ENCODE peak calls at places on chromosomes 11 and 22, in ten cellular contexts. One of them, this sample, is unnamed.

GRCh38 chr11:18115360-18116127 is 9.7 kb upstream of the SAAL1 start:
- DNase-seq in HepG2: peak; percentile 75
- DNase-seq in suprapubic skin: no peak
- DNase-seq in spleen: no peak
- DNase-seq in HL-60: peak; percentile 51
- DNase-seq in Panc1: peak; percentile 61
- DNase-seq in transverse colon: peak; percentile 58
- DNase-seq in GM23338: peak; percentile 89
- DNase-seq in vagina: no peak
- DNase-seq in stomach: peak; percentile 70
- DNase-seq in this sample: peak; percentile 66

GRCh38 chr11:83009999-83010398 is 61.7 kb downstream of the RAB30 start:
- DNase-seq in HepG2: no peak
- DNase-seq in suprapubic skin: no peak
- DNase-seq in spleen: no peak
- DNase-seq in HL-60: no peak
- DNase-seq in Panc1: no peak
- DNase-seq in transverse colon: no peak
- DNase-seq in GM23338: no peak
- DNase-seq in vagina: no peak
- DNase-seq in stomach: no peak
- DNase-seq in this sample: no peak

GRCh38 chr22:25368271-25368670 is 148.8 kb downstream of the CRYBB2 start:
- DNase-seq in HepG2: no peak
- DNase-seq in suprapubic skin: no peak
- DNase-seq in spleen: no peak
- DNase-seq in HL-60: no peak
- DNase-seq in Panc1: no peak
- DNase-seq in transverse colon: peak; percentile 76
- DNase-seq in GM23338: no peak
- DNase-seq in vagina: no peak
- DNase-seq in stomach: peak; percentile 45
- DNase-seq in this sample: no peak

GRCh38 chr22:23613193-23613973 is 18.7 kb downstream of the DRICH1 start:
- DNase-seq in HepG2: peak; percentile 23
- DNase-seq in suprapubic skin: no peak
- DNase-seq in spleen: no peak
- DNase-seq in HL-60: no peak
- DNase-seq in Panc1: no peak
- DNase-seq in transverse colon: no peak
- DNase-seq in GM23338: no peak
- DNase-seq in vagina: no peak
- DNase-seq in stomach: no peak
- DNase-seq in this sample: no peak

GRCh38 chr11:20634781-20635180 is 34.6 kb upstream of the NELL1 start:
- DNase-seq in HepG2: no peak
- DNase-seq in suprapubic skin: no peak
- DNase-seq in spleen: no peak
- DNase-seq in HL-60: no peak
- DNase-seq in Panc1: no peak
- DNase-seq in transverse colon: no peak
- DNase-seq in GM23338: no peak
- DNase-seq in vagina: no peak
- DNase-seq in stomach: no peak
- DNase-seq in this sample: no peak

GRCh38 chr11:369336-370018 is at the start of gene B4GALNT4:
- DNase-seq in HepG2: no peak
- DNase-seq in suprapubic skin: no peak
- DNase-seq in spleen: no peak
- DNase-seq in HL-60: no peak
- DNase-seq in Panc1: no peak
- DNase-seq in transverse colon: no peak
- DNase-seq in GM23338: peak; percentile 67
- DNase-seq in vagina: no peak
- DNase-seq in stomach: no peak
- DNase-seq in this sample: no peak

GRCh38 chr11:33266418-33267215 is 9.4 kb downstream of the HIPK3 start:
- DNase-seq in HepG2: peak; percentile 75
- DNase-seq in suprapubic skin: no peak
- DNase-seq in spleen: no peak
- DNase-seq in HL-60: no peak
- DNase-seq in Panc1: no peak
- DNase-seq in transverse colon: no peak
- DNase-seq in GM23338: peak; percentile 37
- DNase-seq in vagina: no peak
- DNase-seq in stomach: no peak
- DNase-seq in this sample: no peak

GRCh38 chr11:35138949-35139881 is at the start of gene CD44:
- DNase-seq in HepG2: no peak
- DNase-seq in suprapubic skin: peak; percentile 92
- DNase-seq in spleen: peak; percentile 95
- DNase-seq in HL-60: no peak
- DNase-seq in Panc1: no peak
- DNase-seq in transverse colon: peak; percentile 86
- DNase-seq in GM23338: peak; percentile 71
- DNase-seq in vagina: no peak
- DNase-seq in stomach: peak; percentile 66
- DNase-seq in this sample: peak; percentile 90

GRCh38 chr11:75894036-75894585 is 79.1 kb downstream of the UVRAG start:
- DNase-seq in HepG2: no peak
- DNase-seq in suprapubic skin: no peak
- DNase-seq in spleen: no peak
- DNase-seq in HL-60: no peak
- DNase-seq in Panc1: no peak
- DNase-seq in transverse colon: no peak
- DNase-seq in GM23338: no peak
- DNase-seq in vagina: no peak
- DNase-seq in stomach: no peak
- DNase-seq in this sample: no peak

GRCh38 chr11:75896843-75897419 is 81.9 kb downstream of the UVRAG start:
- DNase-seq in HepG2: peak; percentile 35
- DNase-seq in suprapubic skin: no peak
- DNase-seq in spleen: no peak
- DNase-seq in HL-60: no peak
- DNase-seq in Panc1: peak; percentile 30
- DNase-seq in transverse colon: no peak
- DNase-seq in GM23338: peak; percentile 58
- DNase-seq in vagina: no peak
- DNase-seq in stomach: no peak
- DNase-seq in this sample: no peak

GRCh38 chr11:75893202-75893601 is 78.2 kb downstream of the UVRAG start:
- DNase-seq in HepG2: no peak
- DNase-seq in suprapubic skin: no peak
- DNase-seq in spleen: no peak
- DNase-seq in HL-60: no peak
- DNase-seq in Panc1: no peak
- DNase-seq in transverse colon: no peak
- DNase-seq in GM23338: no peak
- DNase-seq in vagina: no peak
- DNase-seq in stomach: no peak
- DNase-seq in this sample: no peak

GRCh38 chr11:75888391-75888790 is 73.4 kb downstream of the UVRAG start:
- DNase-seq in HepG2: no peak
- DNase-seq in suprapubic skin: no peak
- DNase-seq in spleen: no peak
- DNase-seq in HL-60: no peak
- DNase-seq in Panc1: no peak
- DNase-seq in transverse colon: no peak
- DNase-seq in GM23338: no peak
- DNase-seq in vagina: no peak
- DNase-seq in stomach: no peak
- DNase-seq in this sample: no peak

GRCh38 chr11:75891947-75892739 is 77.1 kb downstream of the UVRAG start:
- DNase-seq in HepG2: no peak
- DNase-seq in suprapubic skin: no peak
- DNase-seq in spleen: no peak
- DNase-seq in HL-60: peak; percentile 54
- DNase-seq in Panc1: no peak
- DNase-seq in transverse colon: no peak
- DNase-seq in GM23338: no peak
- DNase-seq in vagina: no peak
- DNase-seq in stomach: no peak
- DNase-seq in this sample: no peak
- TF ChIP-seq POLR2AphosphoS5 in HepG2: no peak
- TF ChIP-seq POLR2AphosphoS5 in suprapubic skin: no peak
- TF ChIP-seq POLR2AphosphoS5 in spleen: no peak
- TF ChIP-seq POLR2AphosphoS5 in HL-60: no peak
- TF ChIP-seq POLR2AphosphoS5 in Panc1: no peak
- TF ChIP-seq POLR2AphosphoS5 in transverse colon: no peak
- TF ChIP-seq POLR2AphosphoS5 in GM23338: no peak
- TF ChIP-seq POLR2AphosphoS5 in vagina: no peak
- TF ChIP-seq POLR2AphosphoS5 in stomach: no peak
- TF ChIP-seq POLR2AphosphoS5 in this sample: no peak

GRCh38 chr11:8019671-8020597 is 32.8 kb downstream of the EIF3F start:
- DNase-seq in HepG2: no peak
- DNase-seq in suprapubic skin: no peak
- DNase-seq in spleen: no peak
- DNase-seq in HL-60: no peak
- DNase-seq in Panc1: no peak
- DNase-seq in transverse colon: no peak
- DNase-seq in GM23338: peak; percentile 34
- DNase-seq in vagina: peak; percentile 82
- DNase-seq in stomach: no peak
- DNase-seq in this sample: no peak

GRCh38 chr11:8017894-8018741 is 31.0 kb downstream of the EIF3F start:
- DNase-seq in HepG2: no peak
- DNase-seq in suprapubic skin: no peak
- DNase-seq in spleen: no peak
- DNase-seq in HL-60: no peak
- DNase-seq in Panc1: no peak
- DNase-seq in transverse colon: no peak
- DNase-seq in GM23338: peak; percentile 43
- DNase-seq in vagina: peak; percentile 49
- DNase-seq in stomach: no peak
- DNase-seq in this sample: no peak

GRCh38 chr11:8017071-8017470 is 29.9 kb downstream of the EIF3F start:
- DNase-seq in HepG2: no peak
- DNase-seq in suprapubic skin: no peak
- DNase-seq in spleen: no peak
- DNase-seq in HL-60: no peak
- DNase-seq in Panc1: no peak
- DNase-seq in transverse colon: no peak
- DNase-seq in GM23338: no peak
- DNase-seq in vagina: peak; percentile 52
- DNase-seq in stomach: peak; percentile 14
- DNase-seq in this sample: no peak

GRCh38 chr11:8016396-8016949 is 29.3 kb downstream of the EIF3F start:
- DNase-seq in HepG2: no peak
- DNase-seq in suprapubic skin: peak; percentile 5
- DNase-seq in spleen: no peak
- DNase-seq in HL-60: no peak
- DNase-seq in Panc1: no peak
- DNase-seq in transverse colon: no peak
- DNase-seq in GM23338: peak; percentile 81
- DNase-seq in vagina: peak; percentile 93
- DNase-seq in stomach: no peak
- DNase-seq in this sample: no peak

DNA sequence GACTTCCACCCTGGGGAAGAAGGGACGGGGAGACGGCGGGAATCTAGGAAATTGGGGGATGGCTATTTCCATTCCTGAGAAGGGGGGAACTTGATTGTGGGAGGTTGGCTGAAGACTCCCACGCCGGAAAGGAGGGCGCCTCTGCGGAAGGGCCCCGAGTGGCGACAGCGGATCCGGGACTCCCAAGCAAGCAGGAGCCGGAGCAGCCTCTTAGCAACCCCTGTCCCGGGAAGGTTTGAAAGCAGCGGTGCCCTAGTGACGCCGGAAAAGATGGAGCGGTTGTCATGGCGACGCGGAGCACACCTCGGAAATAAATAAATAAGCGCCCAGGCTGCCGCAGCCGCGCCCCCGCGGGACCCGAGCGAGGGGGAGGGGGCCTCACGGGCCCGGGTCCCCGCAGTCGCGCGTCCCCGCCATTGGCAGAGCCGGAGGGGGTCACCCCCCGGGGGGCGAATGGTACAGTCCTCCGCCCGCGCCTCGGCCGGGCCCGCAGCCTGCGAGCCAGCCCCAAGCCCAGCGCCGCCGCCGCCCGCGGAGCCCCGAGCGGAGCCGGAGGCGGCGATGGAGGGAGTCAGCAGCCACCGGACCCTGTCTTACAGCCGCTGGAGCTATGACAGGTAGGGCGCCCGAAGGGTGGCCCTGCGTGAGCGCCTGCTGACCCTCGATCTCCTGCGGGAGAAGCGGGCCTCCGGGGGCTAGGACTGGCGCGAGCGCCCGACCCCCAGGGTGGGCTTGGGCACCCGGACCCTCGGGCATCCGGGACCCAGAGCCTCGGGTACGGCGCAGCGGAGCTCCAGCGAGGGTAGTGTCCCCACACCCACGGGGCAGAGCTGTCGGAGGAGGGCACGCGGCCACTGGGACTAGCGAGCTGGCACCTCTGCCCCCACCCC is 31.9 kb downstream of the EIF3F start:
- DNase-seq in HepG2: peak; percentile 22
- DNase-seq in suprapubic skin: peak; percentile 87
- DNase-seq in spleen: peak; percentile 82
- DNase-seq in HL-60: no peak
- DNase-seq in Panc1: no peak
- DNase-seq in transverse colon: peak; percentile 60
- DNase-seq in GM23338: peak; percentile 93
- DNase-seq in vagina: peak; percentile 82
- DNase-seq in stomach: peak; percentile 61
- DNase-seq in this sample: peak; percentile 93
- H3K27ac ChIP-seq in HepG2: no peak overlapping the region
- H3K27ac ChIP-seq in suprapubic skin: peak overlapping the region; percentile 63
- H3K27ac ChIP-seq in spleen: peak overlapping the region; percentile 27
- H3K27ac ChIP-seq in HL-60: no peak overlapping the region
- H3K27ac ChIP-seq in Panc1: no peak overlapping the region
- H3K27ac ChIP-seq in transverse colon: peak overlapping the region; percentile 90
- H3K27ac ChIP-seq in GM23338: no peak overlapping the region
- H3K27ac ChIP-seq in vagina: peak overlapping the region; percentile 97
- H3K27ac ChIP-seq in stomach: peak overlapping the region; percentile 91
- H3K27ac ChIP-seq in this sample: peak overlapping the region; percentile 92

GRCh38 chr11:130068986-130069683 is 559 bp upstream of the APLP2 start:
- DNase-seq in HepG2: no peak
- DNase-seq in suprapubic skin: peak; percentile 89
- DNase-seq in spleen: peak; percentile 94
- DNase-seq in HL-60: no peak
- DNase-seq in Panc1: peak; percentile 43
- DNase-seq in transverse colon: peak; percentile 75
- DNase-seq in GM23338: peak; percentile 67
- DNase-seq in vagina: no peak
- DNase-seq in stomach: peak; percentile 47
- DNase-seq in this sample: peak; percentile 95

GRCh38 chr11:130071211-130071712 is 1.6 kb downstream of the APLP2 start:
- DNase-seq in HepG2: peak; percentile 13
- DNase-seq in suprapubic skin: no peak
- DNase-seq in spleen: no peak
- DNase-seq in HL-60: no peak
- DNase-seq in Panc1: no peak
- DNase-seq in transverse colon: no peak
- DNase-seq in GM23338: no peak
- DNase-seq in vagina: no peak
- DNase-seq in stomach: no peak
- DNase-seq in this sample: no peak

GRCh38 chr11:130069684-130070108 is at the start of gene APLP2:
- DNase-seq in HepG2: peak; percentile 97
- DNase-seq in suprapubic skin: peak; percentile 100
- DNase-seq in spleen: peak; percentile 99
- DNase-seq in HL-60: peak; percentile 94
- DNase-seq in Panc1: peak; percentile 90
- DNase-seq in transverse colon: peak; percentile 100
- DNase-seq in GM23338: peak; percentile 100
- DNase-seq in vagina: peak; percentile 98
- DNase-seq in stomach: peak; percentile 99
- DNase-seq in this sample: peak; percentile 100

GRCh38 chr11:130070829-130071205 is 1.1 kb downstream of the APLP2 start:
- DNase-seq in HepG2: no peak
- DNase-seq in suprapubic skin: peak; percentile 62
- DNase-seq in spleen: peak; percentile 86
- DNase-seq in HL-60: no peak
- DNase-seq in Panc1: no peak
- DNase-seq in transverse colon: peak; percentile 34
- DNase-seq in GM23338: peak; percentile 68
- DNase-seq in vagina: no peak
- DNase-seq in stomach: no peak
- DNase-seq in this sample: no peak

DNA sequence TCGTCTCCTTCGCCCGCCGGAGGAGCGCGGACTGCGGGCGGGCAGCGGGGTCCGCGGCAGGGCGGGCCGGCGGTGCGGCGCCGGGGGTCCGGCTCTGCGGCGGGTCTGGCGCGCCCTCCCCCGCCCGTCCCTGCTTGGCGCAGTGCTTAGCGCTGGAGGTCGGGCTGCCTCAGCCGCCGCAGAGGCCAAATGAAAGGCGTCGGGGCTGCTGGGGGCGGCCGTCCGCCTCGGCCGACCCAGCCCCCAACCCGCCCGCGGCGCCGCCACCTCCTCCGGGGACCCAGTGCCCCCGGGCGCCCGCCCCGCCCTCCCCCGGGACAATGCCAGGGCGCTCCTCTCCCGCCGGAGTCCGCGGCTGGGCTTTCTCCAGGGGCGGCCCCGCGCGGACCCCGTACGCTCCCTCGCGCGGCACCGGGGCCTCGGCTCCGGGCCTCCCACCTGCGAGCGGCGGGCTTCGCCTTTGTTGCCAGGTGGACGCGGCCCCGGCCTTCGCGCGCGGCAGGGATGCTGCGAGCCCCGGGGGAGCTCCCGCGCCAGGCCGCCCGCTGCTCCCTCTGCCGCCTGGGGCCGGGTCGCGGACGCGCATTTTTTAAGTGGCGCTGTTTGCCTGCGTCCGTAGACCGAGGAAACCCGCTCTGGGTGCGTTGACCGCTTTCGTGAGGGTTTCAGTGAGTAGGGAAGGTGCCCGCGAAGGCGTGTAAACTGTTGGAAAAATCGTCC is 575 bp downstream of the APLP2 start:
- DNase-seq in HepG2: no peak
- DNase-seq in suprapubic skin: peak; percentile 70
- DNase-seq in spleen: peak; percentile 91
- DNase-seq in HL-60: no peak
- DNase-seq in Panc1: no peak
- DNase-seq in transverse colon: peak; percentile 52
- DNase-seq in GM23338: peak; percentile 56
- DNase-seq in vagina: no peak
- DNase-seq in stomach: peak; percentile 60
- DNase-seq in this sample: peak; percentile 77
- TF ChIP-seq CTCF in HepG2: peak; percentile 35
- TF ChIP-seq CTCF in suprapubic skin: no peak
- TF ChIP-seq CTCF in spleen: peak; percentile 24
- TF ChIP-seq CTCF in HL-60: no peak
- TF ChIP-seq CTCF in Panc1: no peak
- TF ChIP-seq CTCF in transverse colon: no peak
- TF ChIP-seq CTCF in GM23338: no peak
- TF ChIP-seq CTCF in vagina: no peak
- TF ChIP-seq CTCF in stomach: no peak
- TF ChIP-seq CTCF in this sample: no peak

DNA sequence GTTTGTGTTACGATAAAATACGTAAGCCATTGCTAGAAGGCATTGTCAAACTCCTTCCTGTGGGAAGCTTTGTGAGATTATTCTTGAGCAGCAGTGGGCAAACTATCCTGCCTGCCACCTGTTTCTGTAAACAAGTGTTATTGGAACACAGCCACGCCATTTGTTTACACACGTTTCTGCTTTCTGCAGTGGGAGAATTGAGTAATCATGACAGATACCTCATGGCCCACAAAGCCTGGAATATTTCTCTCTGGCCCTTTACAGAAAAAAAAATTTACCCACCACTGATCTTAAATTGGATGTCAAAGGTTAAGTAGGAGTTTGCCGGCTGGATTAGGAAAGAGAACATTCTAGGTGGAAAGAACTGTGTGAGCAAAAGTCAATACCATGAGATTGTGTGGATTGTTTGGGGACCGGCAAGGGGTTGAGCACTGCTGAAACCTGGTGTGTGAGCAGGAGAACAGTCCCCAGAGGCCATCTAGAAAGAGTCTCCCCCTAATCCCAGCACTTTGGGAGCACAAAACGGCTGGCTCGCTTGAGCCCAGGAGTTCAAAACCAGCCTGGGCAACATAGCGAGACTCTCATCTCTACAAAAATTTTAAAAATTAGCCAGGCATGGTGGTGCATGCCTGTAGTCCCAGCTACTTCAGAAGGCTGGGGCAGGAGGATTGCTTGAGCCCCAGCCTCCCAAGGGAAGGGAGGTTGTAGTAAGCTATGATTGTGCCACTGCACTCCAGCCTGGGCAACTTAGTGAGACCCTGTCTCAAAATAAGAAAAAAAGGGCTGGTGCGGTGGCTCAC is 6.0 kb upstream of the PLA2G6 start:
- DNase-seq in HepG2: peak; percentile 56
- DNase-seq in suprapubic skin: no peak
- DNase-seq in spleen: no peak
- DNase-seq in HL-60: no peak
- DNase-seq in Panc1: no peak
- DNase-seq in transverse colon: no peak
- DNase-seq in GM23338: no peak
- DNase-seq in vagina: no peak
- DNase-seq in stomach: peak; percentile 66
- DNase-seq in this sample: no peak
- TF ChIP-seq POLR2AphosphoS5 in HepG2: no peak
- TF ChIP-seq POLR2AphosphoS5 in suprapubic skin: no peak
- TF ChIP-seq POLR2AphosphoS5 in spleen: no peak
- TF ChIP-seq POLR2AphosphoS5 in HL-60: no peak
- TF ChIP-seq POLR2AphosphoS5 in Panc1: no peak
- TF ChIP-seq POLR2AphosphoS5 in transverse colon: no peak
- TF ChIP-seq POLR2AphosphoS5 in GM23338: no peak
- TF ChIP-seq POLR2AphosphoS5 in vagina: no peak
- TF ChIP-seq POLR2AphosphoS5 in stomach: peak; percentile 22
- TF ChIP-seq POLR2AphosphoS5 in this sample: no peak

This sample was measured in sigmoid colon.